ENCODE peak calls at places on chromosomes 11 and 22, in four cellular contexts. A, T, N and V are unnamed samples.

GRCh38 chr11:109747839-109748238 is 325.8 kb downstream of the C11orf87 start:
- DNase-seq in A (peak), T (peak), N (no peak), V (no peak)

GRCh38 chr11:18012314-18012905 is 437 bp downstream of the SERGEF start:
- DNase-seq in A (peak), T (no peak), N (peak), V (no peak)

GRCh38 chr22:30574095-30574981 is at the start of gene GAL3ST1:
- DNase-seq in A (no peak), T (no peak), N (peak), V (no peak)

GRCh38 chr11:10856689-10857603 is 907 bp downstream of the ZBED5 start:
- DNase-seq in A (peak), T (peak), N (peak), V (no peak)

GRCh38 chr11:38060930-38061329 is 1462.9 kb upstream of the RAG2 start:
- DNase-seq in A (no peak), T (no peak), N (no peak), V (no peak)

GRCh38 chr11:73757598-73757997 is 3.3 kb downstream of the RAB6A start:
- DNase-seq in A (no peak), T (no peak), N (no peak), V (no peak)

GRCh38 chr11:118342503-118343161 is at the start of gene CD3D:
- DNase-seq in A (no peak), T (no peak), N (no peak), V (no peak)

GRCh38 chr11:293293-293851 is 4.4 kb downstream of the PGGHG start:
- DNase-seq in A (no peak), T (no peak), N (no peak), V (no peak)

GRCh38 chr11:115488945-115489344 is 15.3 kb downstream of the CADM1 start:
- DNase-seq in A (peak), T (no peak), N (no peak), V (no peak)

GRCh38 chr11:12556788-12557384 is 117.3 kb upstream of the TEAD1 start:
- DNase-seq in A (peak), T (no peak), N (peak), V (peak)

GRCh38 chr22:20113551-20114310 is 2.2 kb upstream of the RANBP1 start:
- DNase-seq in A (no peak), T (no peak), N (no peak), V (no peak)

GRCh38 chr11:118607401-118608267 is at the start of gene PHLDB1:
- DNase-seq in A (peak), T (peak), N (peak), V (no peak)

GRCh38 chr11:86018249-86018648 is 50.6 kb downstream of the PICALM start:
- DNase-seq in A (no peak), T (no peak), N (no peak), V (no peak)

GRCh38 chr11:36034572-36035331 is 90.9 kb downstream of the LDLRAD3 start:
- DNase-seq in A (peak), T (no peak), N (no peak), V (no peak)

GRCh38 chr11:70090989-70091388 is 12.9 kb downstream of the ANO1 start:
- DNase-seq in A (no peak), T (no peak), N (no peak), V (no peak)

GRCh38 chr11:113448311-113448666 is 26.9 kb downstream of the DRD2 start:
- DNase-seq in A (no peak), T (no peak), N (no peak), V (no peak)

GRCh38 chr22:25062378-25063095 is 110.0 kb downstream of the KIAA1671 start:
- DNase-seq in A (no peak), T (no peak), N (no peak), V (no peak)

GRCh38 chr22:27412866-27413445 is 388.6 kb downstream of the MN1 start:
- DNase-seq in A (no peak), T (no peak), N (no peak), V (no peak)

GRCh38 chr11:16155448-16155847 is 200.9 kb downstream of the SOX6 start:
- DNase-seq in A (no peak), T (no peak), N (no peak), V (no peak)

GRCh38 chr11:112625816-112626215 is 335.4 kb upstream of the NCAM1 start:
- DNase-seq in A (no peak), T (no peak), N (no peak), V (no peak)

GRCh38 chr11:2934057-2934550 is 4.9 kb upstream of the PHLDA2 start:
- DNase-seq in A (no peak), T (no peak), N (no peak), V (no peak)

GRCh38 chr11:34342008-34342533 is 15.7 kb downstream of the ABTB2 start:
- DNase-seq in A (no peak), T (no peak), N (peak), V (no peak)

GRCh38 chr11:129428027-129428426 is 52.4 kb downstream of the BARX2 start:
- DNase-seq in A (no peak), T (no peak), N (no peak), V (no peak)

GRCh38 chr11:124886476-124886875 is 11.2 kb downstream of the ROBO4 start:
- DNase-seq in A (no peak), T (no peak), N (no peak), V (no peak)

GRCh38 chr22:19431641-19432091 is at the start of gene HIRA:
- DNase-seq in A (peak), T (peak), N (peak), V (peak)

GRCh38 chr11:131867457-131868257 is 497.2 kb downstream of the NTM start:
- DNase-seq in A (peak), T (peak), N (peak), V (peak)